ENCODE peak calls at places on chromosome 1, in eight cellular contexts. G is GOT3, M is AG20443, X is NCI-H1436, H is amygdala, D is upper lobe of right lung, E is AML-193, L is dorsolateral prefrontal cortex. V is an unnamed sample.

GRCh38 chr1:19495000-19495656 is 9.8 kb upstream of the CAPZB start:
- DNase-seq in E (no peak), M (no peak), H (no peak), X (no peak), L (no peak), D (no peak), G (no peak), V (peak)

GRCh38 chr1:226950316-226950715 is 10.2 kb downstream of the COQ8A start:
- DNase-seq in E (no peak), X (no peak), H (no peak), G (no peak), D (no peak), M (no peak), L (no peak), V (no peak)

GRCh38 chr1:86018311-86018923 is 138.2 kb downstream of the COL24A1 start:
- DNase-seq in E (peak), M (peak), G (no peak), L (no peak), H (no peak), D (no peak), X (peak), V (peak)

GRCh38 chr1:213622365-213623087 is 365.2 kb upstream of the PROX1 start:
- DNase-seq in X (no peak), H (no peak), G (no peak), D (no peak), L (no peak), E (no peak), M (no peak), V (no peak)

GRCh38 chr1:150148834-150149489 is 754 bp upstream of the PLEKHO1 start:
- DNase-seq in H (no peak), G (no peak), M (no peak), E (no peak), D (no peak), X (no peak), L (no peak), V (no peak)

GRCh38 chr1:113153116-113153803 is 80.3 kb downstream of the LRIG2 start:
- DNase-seq in E (no peak), D (no peak), H (no peak), M (no peak), G (no peak), X (no peak), L (no peak), V (no peak)

GRCh38 chr1:223035724-223036478 is 107.1 kb downstream of the TLR5 start:
- DNase-seq in M (no peak), H (no peak), E (no peak), D (no peak), L (no peak), X (no peak), G (no peak), V (no peak)

GRCh38 chr1:2411801-2412394 is 466 bp downstream of the PEX10 start:
- DNase-seq in X (no peak), E (no peak), M (no peak), G (no peak), H (no peak), D (no peak), L (peak), V (no peak)

GRCh38 chr1:228353601-228354371 is 52.8 kb downstream of the TRIM11 start:
- DNase-seq in X (no peak), H (no peak), D (no peak), M (no peak), E (no peak), L (no peak), G (no peak), V (no peak)

GRCh38 chr1:149844096-149844495 is 55.3 kb upstream of the BOLA1 start:
- DNase-seq in M (peak), X (no peak), G (no peak), E (peak), D (no peak), H (no peak), L (no peak), V (peak)

GRCh38 chr1:150366416-150367296 is 2.7 kb downstream of the RPRD2 start:
- DNase-seq in L (no peak), X (no peak), G (no peak), H (no peak), M (no peak), E (no peak), D (no peak), V (peak)

GRCh38 chr1:165143437-165144065 is 213.0 kb downstream of the LMX1A start:
- DNase-seq in H (no peak), E (peak), G (no peak), D (no peak), X (no peak), L (no peak), M (peak), V (peak)

GRCh38 chr1:158153781-158154444 is 26.8 kb upstream of the CD1D start:
- DNase-seq in D (no peak), X (no peak), M (no peak), E (no peak), G (no peak), H (no peak), L (no peak), V (no peak)

GRCh38 chr1:63487336-63488065 is 35.5 kb downstream of the ITGB3BP start:
- DNase-seq in M (no peak), D (no peak), X (no peak), L (no peak), G (no peak), E (no peak), H (no peak), V (peak)

GRCh38 chr1:61420243-61420642 is 304.7 kb downstream of the TM2D1 start:
- DNase-seq in G (no peak), E (no peak), X (no peak), D (no peak), L (no peak), M (no peak), H (no peak), V (no peak)